ENCODE peak calls at places on chromosomes 4 and X, in nine cellular contexts. E is hepatocyte; H is HT1080; M is GM03348; W is glomerular endothelial cell; U is stimulated activated CD8-positive, alpha-beta memory T cell treated with anti-CD3 and anti-CD28 coated beads, Interleukin-4, amount 100 ng/mL, for 24 hours; J is endodermal cell; D is H54; O is iris pigment epithelial cell. R is an unnamed sample.

GRCh38 chr4:14262221-14262620 is 634.7 kb upstream of the BOD1L1 start:
- DNase-seq in E (no peak), H (no peak), M (no peak), W (no peak), U (no peak), J (no peak), D (no peak), O (no peak), R (no peak)

GRCh38 chr4:1413687-1414479 is 7.6 kb upstream of the NKX1-1 start:
- DNase-seq in E (no peak), H (no peak), M (no peak), W (no peak), U (no peak), J (peak; percentile 51), D (no peak), O (no peak), R (no peak)

GRCh38 chr4:168743576-168743975 is 246.7 kb downstream of the PALLD start:
- DNase-seq in E (no peak), H (no peak), M (no peak), W (no peak), U (no peak), J (no peak), D (no peak), O (peak; percentile 94), R (no peak)

GRCh38 chr4:108080752-108081151 is 88.0 kb downstream of the LEF1 start:
- DNase-seq in E (no peak), H (no peak), M (no peak), W (no peak), U (no peak), J (no peak), D (no peak), O (no peak), R (no peak)

GRCh38 chr4:25112349-25113008 is 47.8 kb downstream of the SEPSECS start:
- DNase-seq in E (no peak), H (no peak), M (no peak), W (no peak), U (no peak), J (no peak), D (no peak), O (no peak), R (no peak)

GRCh38 chr4:82599336-82599735 is 37.5 kb upstream of the TMEM150C start:
- DNase-seq in E (no peak), H (peak; percentile 23), M (no peak), W (no peak), U (no peak), J (peak; percentile 81), D (no peak), O (no peak), R (no peak)

GRCh38 chr4:171947389-171947788 is 134.2 kb downstream of the GALNTL6 start:
- DNase-seq in E (no peak), H (no peak), M (no peak), W (no peak), U (no peak), J (no peak), D (no peak), O (no peak), R (no peak)

GRCh38 chrX:129540725-129541184 is 696 bp downstream of the OCRL start:
- DNase-seq in E (peak; percentile 38), H (no peak), M (peak; percentile 15), W (no peak), U (no peak), J (peak; percentile 64), D (peak; percentile 15), O (no peak), R (peak; percentile 22)

GRCh38 chr4:128823025-128823661 is 13.6 kb downstream of the JADE1 start:
- DNase-seq in E (no peak), H (peak; percentile 81), M (peak; percentile 87), W (no peak), U (no peak), J (no peak), D (peak; percentile 35), O (peak; percentile 94), R (no peak)

GRCh38 chr4:10743357-10743756 is 58.8 kb upstream of the CLNK start:
- DNase-seq in E (no peak), H (no peak), M (no peak), W (no peak), U (no peak), J (no peak), D (no peak), O (no peak), R (no peak)

R was measured in left cardiac atrium.